ENCODE peak calls at places on chromosomes 2 and 18, in seven cellular contexts. One of them, this sample, is unnamed.

GRCh38 chr2:100196786-100197494 is 54.5 kb upstream of the AFF3 start:
- ATAC-seq in stimulated activated memory B cell treated with anti-CD40 and anti-IgM and Interleukin-4, amounts not matched to agents 10 μg/mL and 1 μg/mL and 100 μg/mL, for 72 hours: no peak
- ATAC-seq in GM12878: no peak
- ATAC-seq in WTC11: no peak
- ATAC-seq in activated CD4-positive, CD25-positive, alpha-beta regulatory T cell treated with anti-CD3 and anti-CD28 coated beads, Interleukin-2, amount 50 U/mL, for 24 hours: no peak
- ATAC-seq in lower lobe of right lung: no peak
- ATAC-seq in activated T-cell treated with anti-CD3 and anti-CD28 coated beads, Interleukin-2, amount 50 U/mL, for 72 hours: no peak
- ATAC-seq in this sample: no peak

GRCh38 chr18:26307161-26307773 is 81.0 kb downstream of the TAF4B start:
- ATAC-seq in stimulated activated memory B cell treated with anti-CD40 and anti-IgM and Interleukin-4, amounts not matched to agents 10 μg/mL and 1 μg/mL and 100 μg/mL, for 72 hours: no peak
- ATAC-seq in GM12878: peak; percentile 92
- ATAC-seq in WTC11: peak; percentile 52
- ATAC-seq in activated CD4-positive, CD25-positive, alpha-beta regulatory T cell treated with anti-CD3 and anti-CD28 coated beads, Interleukin-2, amount 50 U/mL, for 24 hours: no peak
- ATAC-seq in lower lobe of right lung: no peak
- ATAC-seq in activated T-cell treated with anti-CD3 and anti-CD28 coated beads, Interleukin-2, amount 50 U/mL, for 72 hours: no peak
- ATAC-seq in this sample: peak; percentile 64

GRCh38 chr2:30566675-30567074 is 119.6 kb downstream of the LCLAT1 start:
- ATAC-seq in stimulated activated memory B cell treated with anti-CD40 and anti-IgM and Interleukin-4, amounts not matched to agents 10 μg/mL and 1 μg/mL and 100 μg/mL, for 72 hours: no peak
- ATAC-seq in GM12878: no peak
- ATAC-seq in WTC11: no peak
- ATAC-seq in activated CD4-positive, CD25-positive, alpha-beta regulatory T cell treated with anti-CD3 and anti-CD28 coated beads, Interleukin-2, amount 50 U/mL, for 24 hours: no peak
- ATAC-seq in lower lobe of right lung: peak; percentile 23
- ATAC-seq in activated T-cell treated with anti-CD3 and anti-CD28 coated beads, Interleukin-2, amount 50 U/mL, for 72 hours: no peak
- ATAC-seq in this sample: no peak

GRCh38 chr2:83368916-83369315 is 1090.2 kb downstream of the SUCLG1 start:
- ATAC-seq in stimulated activated memory B cell treated with anti-CD40 and anti-IgM and Interleukin-4, amounts not matched to agents 10 μg/mL and 1 μg/mL and 100 μg/mL, for 72 hours: no peak
- ATAC-seq in GM12878: no peak
- ATAC-seq in WTC11: no peak
- ATAC-seq in activated CD4-positive, CD25-positive, alpha-beta regulatory T cell treated with anti-CD3 and anti-CD28 coated beads, Interleukin-2, amount 50 U/mL, for 24 hours: no peak
- ATAC-seq in lower lobe of right lung: no peak
- ATAC-seq in activated T-cell treated with anti-CD3 and anti-CD28 coated beads, Interleukin-2, amount 50 U/mL, for 72 hours: no peak
- ATAC-seq in this sample: no peak

GRCh38 chr2:161273038-161273760 is 35.0 kb upstream of the PSMD14 start:
- ATAC-seq in stimulated activated memory B cell treated with anti-CD40 and anti-IgM and Interleukin-4, amounts not matched to agents 10 μg/mL and 1 μg/mL and 100 μg/mL, for 72 hours: no peak
- ATAC-seq in GM12878: peak; percentile 90
- ATAC-seq in WTC11: peak; percentile 60
- ATAC-seq in activated CD4-positive, CD25-positive, alpha-beta regulatory T cell treated with anti-CD3 and anti-CD28 coated beads, Interleukin-2, amount 50 U/mL, for 24 hours: no peak
- ATAC-seq in lower lobe of right lung: no peak
- ATAC-seq in activated T-cell treated with anti-CD3 and anti-CD28 coated beads, Interleukin-2, amount 50 U/mL, for 72 hours: peak; percentile 51
- ATAC-seq in this sample: no peak

GRCh38 chr2:235726554-235726953 is 232.7 kb downstream of the AGAP1 start:
- ATAC-seq in stimulated activated memory B cell treated with anti-CD40 and anti-IgM and Interleukin-4, amounts not matched to agents 10 μg/mL and 1 μg/mL and 100 μg/mL, for 72 hours: no peak
- ATAC-seq in GM12878: no peak
- ATAC-seq in WTC11: no peak
- ATAC-seq in activated CD4-positive, CD25-positive, alpha-beta regulatory T cell treated with anti-CD3 and anti-CD28 coated beads, Interleukin-2, amount 50 U/mL, for 24 hours: no peak
- ATAC-seq in lower lobe of right lung: no peak
- ATAC-seq in activated T-cell treated with anti-CD3 and anti-CD28 coated beads, Interleukin-2, amount 50 U/mL, for 72 hours: no peak
- ATAC-seq in this sample: no peak

GRCh38 chr18:3248062-3248669 is 565 bp downstream of the MYL12A start:
- ATAC-seq in stimulated activated memory B cell treated with anti-CD40 and anti-IgM and Interleukin-4, amounts not matched to agents 10 μg/mL and 1 μg/mL and 100 μg/mL, for 72 hours: no peak
- ATAC-seq in GM12878: no peak
- ATAC-seq in WTC11: peak; percentile 1
- ATAC-seq in activated CD4-positive, CD25-positive, alpha-beta regulatory T cell treated with anti-CD3 and anti-CD28 coated beads, Interleukin-2, amount 50 U/mL, for 24 hours: no peak
- ATAC-seq in lower lobe of right lung: peak; percentile 7
- ATAC-seq in activated T-cell treated with anti-CD3 and anti-CD28 coated beads, Interleukin-2, amount 50 U/mL, for 72 hours: no peak
- ATAC-seq in this sample: no peak

GRCh38 chr2:69272803-69273471 is 114.1 kb downstream of the GFPT1 start:
- ATAC-seq in stimulated activated memory B cell treated with anti-CD40 and anti-IgM and Interleukin-4, amounts not matched to agents 10 μg/mL and 1 μg/mL and 100 μg/mL, for 72 hours: peak; percentile 63
- ATAC-seq in GM12878: peak; percentile 18
- ATAC-seq in WTC11: no peak
- ATAC-seq in activated CD4-positive, CD25-positive, alpha-beta regulatory T cell treated with anti-CD3 and anti-CD28 coated beads, Interleukin-2, amount 50 U/mL, for 24 hours: no peak
- ATAC-seq in lower lobe of right lung: peak; percentile 93
- ATAC-seq in activated T-cell treated with anti-CD3 and anti-CD28 coated beads, Interleukin-2, amount 50 U/mL, for 72 hours: no peak
- ATAC-seq in this sample: no peak

GRCh38 chr18:26008096-26008495 is 82.3 kb downstream of the SS18 start:
- ATAC-seq in stimulated activated memory B cell treated with anti-CD40 and anti-IgM and Interleukin-4, amounts not matched to agents 10 μg/mL and 1 μg/mL and 100 μg/mL, for 72 hours: no peak
- ATAC-seq in GM12878: no peak
- ATAC-seq in WTC11: no peak
- ATAC-seq in activated CD4-positive, CD25-positive, alpha-beta regulatory T cell treated with anti-CD3 and anti-CD28 coated beads, Interleukin-2, amount 50 U/mL, for 24 hours: no peak
- ATAC-seq in lower lobe of right lung: peak; percentile 72
- ATAC-seq in activated T-cell treated with anti-CD3 and anti-CD28 coated beads, Interleukin-2, amount 50 U/mL, for 72 hours: no peak
- ATAC-seq in this sample: peak; percentile 35

GRCh38 chr2:200592414-200593075 is 6.7 kb downstream of the AOX1 start:
- ATAC-seq in stimulated activated memory B cell treated with anti-CD40 and anti-IgM and Interleukin-4, amounts not matched to agents 10 μg/mL and 1 μg/mL and 100 μg/mL, for 72 hours: no peak
- ATAC-seq in GM12878: peak; percentile 37
- ATAC-seq in WTC11: no peak
- ATAC-seq in activated CD4-positive, CD25-positive, alpha-beta regulatory T cell treated with anti-CD3 and anti-CD28 coated beads, Interleukin-2, amount 50 U/mL, for 24 hours: no peak
- ATAC-seq in lower lobe of right lung: no peak
- ATAC-seq in activated T-cell treated with anti-CD3 and anti-CD28 coated beads, Interleukin-2, amount 50 U/mL, for 72 hours: no peak
- ATAC-seq in this sample: no peak

GRCh38 chr2:241827394-241827793 is 18.4 kb downstream of the NEU4 start:
- ATAC-seq in stimulated activated memory B cell treated with anti-CD40 and anti-IgM and Interleukin-4, amounts not matched to agents 10 μg/mL and 1 μg/mL and 100 μg/mL, for 72 hours: no peak
- ATAC-seq in GM12878: no peak
- ATAC-seq in WTC11: no peak
- ATAC-seq in activated CD4-positive, CD25-positive, alpha-beta regulatory T cell treated with anti-CD3 and anti-CD28 coated beads, Interleukin-2, amount 50 U/mL, for 24 hours: no peak
- ATAC-seq in lower lobe of right lung: no peak
- ATAC-seq in activated T-cell treated with anti-CD3 and anti-CD28 coated beads, Interleukin-2, amount 50 U/mL, for 72 hours: no peak
- ATAC-seq in this sample: no peak

GRCh38 chr18:8695932-8696510 is 9.3 kb upstream of the MTCL1 start:
- ATAC-seq in stimulated activated memory B cell treated with anti-CD40 and anti-IgM and Interleukin-4, amounts not matched to agents 10 μg/mL and 1 μg/mL and 100 μg/mL, for 72 hours: peak; percentile 94
- ATAC-seq in GM12878: peak; percentile 87
- ATAC-seq in WTC11: no peak
- ATAC-seq in activated CD4-positive, CD25-positive, alpha-beta regulatory T cell treated with anti-CD3 and anti-CD28 coated beads, Interleukin-2, amount 50 U/mL, for 24 hours: no peak
- ATAC-seq in lower lobe of right lung: no peak
- ATAC-seq in activated T-cell treated with anti-CD3 and anti-CD28 coated beads, Interleukin-2, amount 50 U/mL, for 72 hours: no peak
- ATAC-seq in this sample: peak; percentile 13

GRCh38 chr2:237677951-237678481 is 50.6 kb downstream of the LRRFIP1 start:
- ATAC-seq in stimulated activated memory B cell treated with anti-CD40 and anti-IgM and Interleukin-4, amounts not matched to agents 10 μg/mL and 1 μg/mL and 100 μg/mL, for 72 hours: no peak
- ATAC-seq in GM12878: no peak
- ATAC-seq in WTC11: no peak
- ATAC-seq in activated CD4-positive, CD25-positive, alpha-beta regulatory T cell treated with anti-CD3 and anti-CD28 coated beads, Interleukin-2, amount 50 U/mL, for 24 hours: no peak
- ATAC-seq in lower lobe of right lung: peak; percentile 67
- ATAC-seq in activated T-cell treated with anti-CD3 and anti-CD28 coated beads, Interleukin-2, amount 50 U/mL, for 72 hours: no peak
- ATAC-seq in this sample: no peak

GRCh38 chr2:98744595-98744994 is 13.7 kb upstream of the MGAT4A start:
- ATAC-seq in stimulated activated memory B cell treated with anti-CD40 and anti-IgM and Interleukin-4, amounts not matched to agents 10 μg/mL and 1 μg/mL and 100 μg/mL, for 72 hours: no peak
- ATAC-seq in GM12878: no peak
- ATAC-seq in WTC11: no peak
- ATAC-seq in activated CD4-positive, CD25-positive, alpha-beta regulatory T cell treated with anti-CD3 and anti-CD28 coated beads, Interleukin-2, amount 50 U/mL, for 24 hours: no peak
- ATAC-seq in lower lobe of right lung: no peak
- ATAC-seq in activated T-cell treated with anti-CD3 and anti-CD28 coated beads, Interleukin-2, amount 50 U/mL, for 72 hours: no peak
- ATAC-seq in this sample: no peak

GRCh38 chr2:196677404-196677803 is 37.9 kb downstream of the CCDC150 start:
- ATAC-seq in stimulated activated memory B cell treated with anti-CD40 and anti-IgM and Interleukin-4, amounts not matched to agents 10 μg/mL and 1 μg/mL and 100 μg/mL, for 72 hours: no peak
- ATAC-seq in GM12878: no peak
- ATAC-seq in WTC11: no peak
- ATAC-seq in activated CD4-positive, CD25-positive, alpha-beta regulatory T cell treated with anti-CD3 and anti-CD28 coated beads, Interleukin-2, amount 50 U/mL, for 24 hours: no peak
- ATAC-seq in lower lobe of right lung: no peak
- ATAC-seq in activated T-cell treated with anti-CD3 and anti-CD28 coated beads, Interleukin-2, amount 50 U/mL, for 72 hours: no peak
- ATAC-seq in this sample: peak; percentile 82

GRCh38 chr2:15773204-15773603 is 167.1 kb upstream of the MYCN start:
- ATAC-seq in stimulated activated memory B cell treated with anti-CD40 and anti-IgM and Interleukin-4, amounts not matched to agents 10 μg/mL and 1 μg/mL and 100 μg/mL, for 72 hours: no peak
- ATAC-seq in GM12878: no peak
- ATAC-seq in WTC11: no peak
- ATAC-seq in activated CD4-positive, CD25-positive, alpha-beta regulatory T cell treated with anti-CD3 and anti-CD28 coated beads, Interleukin-2, amount 50 U/mL, for 24 hours: no peak
- ATAC-seq in lower lobe of right lung: no peak
- ATAC-seq in activated T-cell treated with anti-CD3 and anti-CD28 coated beads, Interleukin-2, amount 50 U/mL, for 72 hours: no peak
- ATAC-seq in this sample: no peak

GRCh38 chr2:141062443-141062842 is 1068.4 kb downstream of the LRP1B start:
- ATAC-seq in stimulated activated memory B cell treated with anti-CD40 and anti-IgM and Interleukin-4, amounts not matched to agents 10 μg/mL and 1 μg/mL and 100 μg/mL, for 72 hours: no peak
- ATAC-seq in GM12878: no peak
- ATAC-seq in WTC11: no peak
- ATAC-seq in activated CD4-positive, CD25-positive, alpha-beta regulatory T cell treated with anti-CD3 and anti-CD28 coated beads, Interleukin-2, amount 50 U/mL, for 24 hours: no peak
- ATAC-seq in lower lobe of right lung: no peak
- ATAC-seq in activated T-cell treated with anti-CD3 and anti-CD28 coated beads, Interleukin-2, amount 50 U/mL, for 72 hours: no peak
- ATAC-seq in this sample: no peak

GRCh38 chr2:110858993-110859770 is 126.8 kb downstream of the ACOXL start:
- ATAC-seq in stimulated activated memory B cell treated with anti-CD40 and anti-IgM and Interleukin-4, amounts not matched to agents 10 μg/mL and 1 μg/mL and 100 μg/mL, for 72 hours: peak; percentile 13
- ATAC-seq in GM12878: peak; percentile 47
- ATAC-seq in WTC11: peak; percentile 70
- ATAC-seq in activated CD4-positive, CD25-positive, alpha-beta regulatory T cell treated with anti-CD3 and anti-CD28 coated beads, Interleukin-2, amount 50 U/mL, for 24 hours: peak; percentile 27
- ATAC-seq in lower lobe of right lung: no peak
- ATAC-seq in activated T-cell treated with anti-CD3 and anti-CD28 coated beads, Interleukin-2, amount 50 U/mL, for 72 hours: peak; percentile 18
- ATAC-seq in this sample: no peak

GRCh38 chr2:188684795-188685194 is 289.4 kb upstream of the COL3A1 start:
- ATAC-seq in stimulated activated memory B cell treated with anti-CD40 and anti-IgM and Interleukin-4, amounts not matched to agents 10 μg/mL and 1 μg/mL and 100 μg/mL, for 72 hours: no peak
- ATAC-seq in GM12878: no peak
- ATAC-seq in WTC11: no peak
- ATAC-seq in activated CD4-positive, CD25-positive, alpha-beta regulatory T cell treated with anti-CD3 and anti-CD28 coated beads, Interleukin-2, amount 50 U/mL, for 24 hours: no peak
- ATAC-seq in lower lobe of right lung: no peak
- ATAC-seq in activated T-cell treated with anti-CD3 and anti-CD28 coated beads, Interleukin-2, amount 50 U/mL, for 72 hours: no peak
- ATAC-seq in this sample: no peak

GRCh38 chr2:186042207-186043028 is 303.8 kb downstream of the FSIP2 start:
- ATAC-seq in stimulated activated memory B cell treated with anti-CD40 and anti-IgM and Interleukin-4, amounts not matched to agents 10 μg/mL and 1 μg/mL and 100 μg/mL, for 72 hours: peak; percentile 39
- ATAC-seq in GM12878: no peak
- ATAC-seq in WTC11: no peak
- ATAC-seq in activated CD4-positive, CD25-positive, alpha-beta regulatory T cell treated with anti-CD3 and anti-CD28 coated beads, Interleukin-2, amount 50 U/mL, for 24 hours: no peak
- ATAC-seq in lower lobe of right lung: no peak
- ATAC-seq in activated T-cell treated with anti-CD3 and anti-CD28 coated beads, Interleukin-2, amount 50 U/mL, for 72 hours: no peak
- ATAC-seq in this sample: no peak

GRCh38 chr2:127420039-127420864 is 2.0 kb downstream of the PROC start:
- ATAC-seq in stimulated activated memory B cell treated with anti-CD40 and anti-IgM and Interleukin-4, amounts not matched to agents 10 μg/mL and 1 μg/mL and 100 μg/mL, for 72 hours: no peak
- ATAC-seq in GM12878: no peak
- ATAC-seq in WTC11: no peak
- ATAC-seq in activated CD4-positive, CD25-positive, alpha-beta regulatory T cell treated with anti-CD3 and anti-CD28 coated beads, Interleukin-2, amount 50 U/mL, for 24 hours: no peak
- ATAC-seq in lower lobe of right lung: no peak
- ATAC-seq in activated T-cell treated with anti-CD3 and anti-CD28 coated beads, Interleukin-2, amount 50 U/mL, for 72 hours: no peak
- ATAC-seq in this sample: no peak

GRCh38 chr18:11791131-11791530 is 60.1 kb upstream of the CHMP1B start:
- ATAC-seq in stimulated activated memory B cell treated with anti-CD40 and anti-IgM and Interleukin-4, amounts not matched to agents 10 μg/mL and 1 μg/mL and 100 μg/mL, for 72 hours: no peak
- ATAC-seq in GM12878: no peak
- ATAC-seq in WTC11: peak; percentile 66
- ATAC-seq in activated CD4-positive, CD25-positive, alpha-beta regulatory T cell treated with anti-CD3 and anti-CD28 coated beads, Interleukin-2, amount 50 U/mL, for 24 hours: no peak
- ATAC-seq in lower lobe of right lung: no peak
- ATAC-seq in activated T-cell treated with anti-CD3 and anti-CD28 coated beads, Interleukin-2, amount 50 U/mL, for 72 hours: no peak
- ATAC-seq in this sample: no peak

GRCh38 chr18:59022167-59022945 is 117.3 kb upstream of the SEC11C start:
- ATAC-seq in stimulated activated memory B cell treated with anti-CD40 and anti-IgM and Interleukin-4, amounts not matched to agents 10 μg/mL and 1 μg/mL and 100 μg/mL, for 72 hours: no peak
- ATAC-seq in GM12878: no peak
- ATAC-seq in WTC11: peak; percentile 52
- ATAC-seq in activated CD4-positive, CD25-positive, alpha-beta regulatory T cell treated with anti-CD3 and anti-CD28 coated beads, Interleukin-2, amount 50 U/mL, for 24 hours: no peak
- ATAC-seq in lower lobe of right lung: no peak
- ATAC-seq in activated T-cell treated with anti-CD3 and anti-CD28 coated beads, Interleukin-2, amount 50 U/mL, for 72 hours: no peak
- ATAC-seq in this sample: no peak

GRCh38 chr18:13453714-13454113 is 235.2 kb downstream of the LDLRAD4 start:
- ATAC-seq in stimulated activated memory B cell treated with anti-CD40 and anti-IgM and Interleukin-4, amounts not matched to agents 10 μg/mL and 1 μg/mL and 100 μg/mL, for 72 hours: no peak
- ATAC-seq in GM12878: no peak
- ATAC-seq in WTC11: no peak
- ATAC-seq in activated CD4-positive, CD25-positive, alpha-beta regulatory T cell treated with anti-CD3 and anti-CD28 coated beads, Interleukin-2, amount 50 U/mL, for 24 hours: no peak
- ATAC-seq in lower lobe of right lung: no peak
- ATAC-seq in activated T-cell treated with anti-CD3 and anti-CD28 coated beads, Interleukin-2, amount 50 U/mL, for 72 hours: no peak
- ATAC-seq in this sample: no peak

GRCh38 chr2:7588295-7588694 is 671.1 kb downstream of the RNF144A start:
- ATAC-seq in stimulated activated memory B cell treated with anti-CD40 and anti-IgM and Interleukin-4, amounts not matched to agents 10 μg/mL and 1 μg/mL and 100 μg/mL, for 72 hours: no peak
- ATAC-seq in GM12878: no peak
- ATAC-seq in WTC11: no peak
- ATAC-seq in activated CD4-positive, CD25-positive, alpha-beta regulatory T cell treated with anti-CD3 and anti-CD28 coated beads, Interleukin-2, amount 50 U/mL, for 24 hours: no peak
- ATAC-seq in lower lobe of right lung: no peak
- ATAC-seq in activated T-cell treated with anti-CD3 and anti-CD28 coated beads, Interleukin-2, amount 50 U/mL, for 72 hours: peak; percentile 86
- ATAC-seq in this sample: peak; percentile 56

GRCh38 chr2:236083934-236084333 is 84.3 kb downstream of the GBX2 start:
- ATAC-seq in stimulated activated memory B cell treated with anti-CD40 and anti-IgM and Interleukin-4, amounts not matched to agents 10 μg/mL and 1 μg/mL and 100 μg/mL, for 72 hours: no peak
- ATAC-seq in GM12878: no peak
- ATAC-seq in WTC11: peak; percentile 13
- ATAC-seq in activated CD4-positive, CD25-positive, alpha-beta regulatory T cell treated with anti-CD3 and anti-CD28 coated beads, Interleukin-2, amount 50 U/mL, for 24 hours: no peak
- ATAC-seq in lower lobe of right lung: no peak
- ATAC-seq in activated T-cell treated with anti-CD3 and anti-CD28 coated beads, Interleukin-2, amount 50 U/mL, for 72 hours: no peak
- ATAC-seq in this sample: no peak

GRCh38 chr2:692349-692748 is 15.1 kb upstream of the TMEM18 start:
- ATAC-seq in stimulated activated memory B cell treated with anti-CD40 and anti-IgM and Interleukin-4, amounts not matched to agents 10 μg/mL and 1 μg/mL and 100 μg/mL, for 72 hours: no peak
- ATAC-seq in GM12878: no peak
- ATAC-seq in WTC11: no peak
- ATAC-seq in activated CD4-positive, CD25-positive, alpha-beta regulatory T cell treated with anti-CD3 and anti-CD28 coated beads, Interleukin-2, amount 50 U/mL, for 24 hours: no peak
- ATAC-seq in lower lobe of right lung: peak; percentile 38
- ATAC-seq in activated T-cell treated with anti-CD3 and anti-CD28 coated beads, Interleukin-2, amount 50 U/mL, for 72 hours: no peak
- ATAC-seq in this sample: no peak

GRCh38 chr2:218223046-218223445 is 6.1 kb downstream of the ARPC2 start:
- ATAC-seq in stimulated activated memory B cell treated with anti-CD40 and anti-IgM and Interleukin-4, amounts not matched to agents 10 μg/mL and 1 μg/mL and 100 μg/mL, for 72 hours: peak; percentile 46
- ATAC-seq in GM12878: peak; percentile 49
- ATAC-seq in WTC11: no peak
- ATAC-seq in activated CD4-positive, CD25-positive, alpha-beta regulatory T cell treated with anti-CD3 and anti-CD28 coated beads, Interleukin-2, amount 50 U/mL, for 24 hours: peak; percentile 74
- ATAC-seq in lower lobe of right lung: no peak
- ATAC-seq in activated T-cell treated with anti-CD3 and anti-CD28 coated beads, Interleukin-2, amount 50 U/mL, for 72 hours: peak; percentile 57
- ATAC-seq in this sample: peak; percentile 45

GRCh38 chr2:136248242-136248641 is 130.3 kb upstream of the CXCR4 start:
- ATAC-seq in stimulated activated memory B cell treated with anti-CD40 and anti-IgM and Interleukin-4, amounts not matched to agents 10 μg/mL and 1 μg/mL and 100 μg/mL, for 72 hours: no peak
- ATAC-seq in GM12878: no peak
- ATAC-seq in WTC11: no peak
- ATAC-seq in activated CD4-positive, CD25-positive, alpha-beta regulatory T cell treated with anti-CD3 and anti-CD28 coated beads, Interleukin-2, amount 50 U/mL, for 24 hours: no peak
- ATAC-seq in lower lobe of right lung: no peak
- ATAC-seq in activated T-cell treated with anti-CD3 and anti-CD28 coated beads, Interleukin-2, amount 50 U/mL, for 72 hours: no peak
- ATAC-seq in this sample: no peak

GRCh38 chr2:197304556-197305011 is 6.0 kb downstream of the ANKRD44 start:
- ATAC-seq in stimulated activated memory B cell treated with anti-CD40 and anti-IgM and Interleukin-4, amounts not matched to agents 10 μg/mL and 1 μg/mL and 100 μg/mL, for 72 hours: peak; percentile 18
- ATAC-seq in GM12878: peak; percentile 43
- ATAC-seq in WTC11: no peak
- ATAC-seq in activated CD4-positive, CD25-positive, alpha-beta regulatory T cell treated with anti-CD3 and anti-CD28 coated beads, Interleukin-2, amount 50 U/mL, for 24 hours: peak; percentile 63
- ATAC-seq in lower lobe of right lung: peak; percentile 23
- ATAC-seq in activated T-cell treated with anti-CD3 and anti-CD28 coated beads, Interleukin-2, amount 50 U/mL, for 72 hours: peak; percentile 67
- ATAC-seq in this sample: peak; percentile 19

This sample was measured in esophagus mucosa.